ENCODE peak calls at places on chromosomes 5 and 9, in five cellular contexts. J is HepG2, P is A549, H is stomach, I is spleen. R is an unnamed sample.

GRCh38 chr5:151030377-151030776 is 10.0 kb downstream of the GPX3 start:
- DNase-seq in P (no peak), I (no peak), H (no peak), J (no peak), R (peak)

GRCh38 chr5:135313946-135314345 is 85.1 kb downstream of the MACROH2A1 start:
- DNase-seq in H (no peak), P (no peak), I (no peak), J (no peak), R (no peak)

GRCh38 chr5:153831976-153832375 is 206.7 kb downstream of the FAM114A2 start:
- DNase-seq in J (peak), H (no peak), I (no peak), P (peak), R (no peak)

GRCh38 chr5:33832904-33833575 is 58.8 kb downstream of the ADAMTS12 start:
- DNase-seq in P (no peak), I (no peak), J (no peak), H (no peak), R (no peak)

GRCh38 chr5:176501333-176501732 is 35.9 kb downstream of the RNF44 start:
- DNase-seq in I (no peak), H (no peak), P (no peak), J (no peak), R (no peak)

GRCh38 chr5:81830602-81831001 is 79.7 kb upstream of the SSBP2 start:
- DNase-seq in H (no peak), P (no peak), I (no peak), J (no peak), R (no peak)

GRCh38 chr5:16791036-16791705 is 144.9 kb downstream of the MYO10 start:
- DNase-seq in P (peak), J (peak), H (no peak), I (no peak), R (peak)

GRCh38 chr9:90538566-90538965 is 104.1 kb downstream of the DIRAS2 start:
- DNase-seq in H (no peak), J (no peak), I (no peak), P (no peak), R (no peak)

DNA sequence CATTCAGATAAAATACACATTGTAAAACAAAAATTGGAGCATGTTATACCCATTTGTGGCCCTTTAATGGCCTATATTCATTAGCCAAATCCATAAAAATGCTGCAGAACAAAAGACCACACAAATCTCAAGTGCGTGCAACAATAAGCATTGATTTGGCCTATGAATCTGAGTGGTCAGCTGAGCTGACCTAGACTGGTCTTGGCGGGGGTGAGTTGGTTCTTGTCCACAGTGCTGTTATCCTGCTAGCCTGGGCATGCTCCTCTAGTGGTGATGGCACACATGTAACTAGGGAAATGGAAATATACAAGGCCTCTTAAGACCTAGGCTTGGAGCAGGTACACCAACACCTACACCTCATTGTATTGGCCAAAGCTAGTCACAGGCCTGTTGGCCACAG is 122.2 kb upstream of the TBCA start:
- DNase-seq in P (no peak), H (no peak), J (no peak), I (no peak), R (no peak)
- TF ChIP-seq CTCF in P (no peak), H (no peak), J (no peak), I (no peak), R (no peak)

GRCh38 chr9:137478613-137479314 is 19.6 kb upstream of the NSMF start:
- DNase-seq in H (no peak), J (no peak), P (no peak), I (peak), R (no peak)
- H3K27ac ChIP-seq in H (no peak), J (no peak), P (no peak), I (peak), R (no peak)

GRCh38 chr9:134327671-134328231 is 1.5 kb downstream of the RXRA start:
- DNase-seq in P (no peak), J (no peak), I (no peak), H (no peak), R (no peak)

GRCh38 chr9:134326754-134327526 is 685 bp downstream of the RXRA start:
- DNase-seq in I (peak), J (no peak), H (no peak), P (peak), R (peak)

GRCh38 chr9:134325096-134325812 is 1.0 kb upstream of the RXRA start:
- DNase-seq in J (no peak), I (peak), H (peak), P (peak), R (peak)

GRCh38 chr9:134324359-134325095 is 1.7 kb upstream of the RXRA start:
- DNase-seq in I (peak), P (no peak), H (no peak), J (no peak), R (peak)

DNA sequence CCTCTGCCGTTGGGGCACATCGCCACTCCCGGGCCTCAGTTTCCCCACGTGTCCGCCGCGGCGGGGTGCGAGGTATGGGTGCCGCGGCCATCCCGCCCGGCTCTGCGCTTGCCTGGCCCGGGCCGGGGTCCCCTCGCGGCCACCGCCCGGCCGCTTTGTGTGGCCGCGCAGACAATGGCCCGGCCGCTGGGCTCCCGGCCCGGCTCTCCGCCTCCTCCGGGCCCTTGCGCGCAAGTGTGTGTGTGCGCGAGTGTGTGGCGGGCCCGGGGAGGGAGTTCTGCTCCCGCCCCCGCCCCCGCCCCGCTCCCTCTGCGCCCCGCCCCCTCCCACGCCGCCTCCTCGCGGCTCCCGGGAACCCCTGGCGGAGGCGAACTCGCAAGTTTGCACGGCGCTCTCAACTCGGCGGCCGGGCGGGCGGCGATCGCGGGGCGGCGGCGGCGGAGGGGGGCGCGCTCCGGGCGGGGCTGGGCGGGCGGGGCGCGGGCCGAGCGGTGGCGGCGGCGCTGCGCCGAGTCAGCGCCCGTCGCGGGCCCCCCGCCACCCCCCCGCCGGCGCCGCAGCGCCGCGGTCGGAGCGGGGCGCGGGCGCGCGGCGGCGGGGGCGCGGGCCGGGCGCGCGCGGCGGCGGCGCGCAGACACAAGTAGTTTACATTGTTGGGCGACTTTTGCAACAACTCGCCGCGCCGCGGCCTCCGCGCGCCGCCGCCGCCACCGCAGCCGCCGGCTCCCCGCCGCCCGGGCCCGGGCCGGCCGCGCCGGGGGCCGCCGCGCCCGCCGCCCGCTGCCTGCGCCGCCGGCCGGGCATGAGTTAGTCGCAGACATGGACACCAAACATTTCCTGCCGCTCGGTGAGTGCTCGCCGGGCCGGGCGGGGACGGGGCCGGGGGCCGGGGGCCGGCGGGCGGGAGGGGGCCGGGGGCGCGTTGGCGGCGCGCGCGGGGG is at the start of gene RXRA:
- DNase-seq in P (peak), I (peak), H (peak), J (peak), R (peak)
- TF ChIP-seq CTCF in P (no peak), I (no peak), H (no peak), J (peak), R (no peak)

GRCh38 chr5:169832236-169832635 is 148.1 kb downstream of the INSYN2B start:
- DNase-seq in H (no peak), J (no peak), P (no peak), I (no peak), R (no peak)
- H3K27ac ChIP-seq in H (no peak), J (no peak), P (no peak), I (peak), R (no peak)

GRCh38 chr9:36204906-36205547 is 14.3 kb downstream of the CLTA start:
- DNase-seq in P (peak), J (no peak), I (no peak), H (no peak), R (no peak)
- TF ChIP-seq CTCF in P (peak), J (peak), I (no peak), H (no peak), R (no peak)

DNA sequence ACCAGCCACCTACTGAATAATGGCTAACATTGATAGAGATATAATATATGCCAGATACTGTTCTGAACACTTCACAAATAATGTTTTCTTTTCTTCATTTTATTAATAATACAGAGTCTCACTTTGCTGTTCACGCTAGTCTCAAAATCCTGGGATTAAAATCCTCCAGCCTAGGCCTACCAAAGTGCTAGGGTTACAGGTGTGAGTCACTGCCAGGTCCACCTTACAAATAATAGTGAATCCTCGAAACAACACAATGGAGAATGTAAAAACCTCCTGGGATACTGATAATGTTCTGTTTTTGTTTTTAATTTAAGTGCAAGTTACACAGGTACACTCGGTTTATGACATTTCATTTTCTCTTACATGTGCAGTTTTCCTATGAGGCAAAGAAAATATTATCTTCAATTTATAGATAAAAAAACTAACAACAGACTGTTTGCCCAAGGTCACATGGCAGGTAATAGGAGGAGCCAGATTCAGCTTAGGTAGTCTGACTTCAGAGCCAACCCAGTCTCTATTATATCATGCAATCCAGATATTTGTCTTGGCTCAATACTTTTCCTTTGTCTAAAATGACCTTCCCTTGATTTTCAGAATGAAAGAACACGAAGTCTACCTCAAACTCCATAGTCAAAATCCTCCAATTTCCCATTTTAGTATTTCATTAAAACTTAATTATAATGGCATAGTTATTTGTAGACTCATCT is 7.8 kb downstream of the ZFR start:
- DNase-seq in H (no peak), J (no peak), P (no peak), I (no peak), R (peak)
- H3K27ac ChIP-seq in H (peak), J (no peak), P (no peak), I (no peak), R (peak)